ENCODE peak calls at places on chromosomes 4 and X, in eight cellular contexts. N, E, F, B, M, Q, P and X are unnamed samples.

GRCh38 chr4:43776371-43776770 is 672.2 kb downstream of the KCTD8 start:
- DNase-seq in N (no peak), E (no peak), F (peak; percentile 13), B (no peak), M (no peak), Q (no peak), P (peak; percentile 17), X (no peak)

GRCh38 chrX:139642241-139642927 is 65.6 kb downstream of the MCF2 start:
- DNase-seq in N (no peak), E (no peak), F (no peak), B (no peak), M (no peak), Q (no peak), P (peak; percentile 14), X (no peak)

GRCh38 chr4:67700119-67700873 is 659 bp downstream of the UBA6 start:
- DNase-seq in N (peak; percentile 18), E (no peak), F (no peak), B (no peak), M (no peak), Q (no peak), P (peak; percentile 50), X (no peak)

GRCh38 chr4:159101983-159102622 is 776 bp upstream of the RAPGEF2 start:
- DNase-seq in N (no peak), E (no peak), F (no peak), B (no peak), M (no peak), Q (peak; percentile 4), P (no peak), X (no peak)

GRCh38 chr4:8768357-8768999 is 103.2 kb downstream of the HMX1 start:
- DNase-seq in N (no peak), E (no peak), F (no peak), B (no peak), M (no peak), Q (no peak), P (no peak), X (no peak)

GRCh38 chrX:154505726-154506125 is 10.3 kb downstream of the FAM3A start:
- DNase-seq in N (no peak), E (no peak), F (no peak), B (no peak), M (no peak), Q (no peak), P (peak; percentile 22), X (no peak)

GRCh38 chr4:160233141-160233540 is 1130.3 kb downstream of the RAPGEF2 start:
- DNase-seq in N (no peak), E (no peak), F (no peak), B (no peak), M (no peak), Q (no peak), P (no peak), X (no peak)

GRCh38 chrX:39900788-39901170 is 197.0 kb downstream of the BCOR start:
- DNase-seq in N (no peak), E (no peak), F (no peak), B (no peak), M (no peak), Q (no peak), P (no peak), X (no peak)

GRCh38 chr4:126242679-126243390 is 928.1 kb downstream of the FAT4 start:
- DNase-seq in N (no peak), E (peak; percentile 21), F (no peak), B (peak; percentile 56), M (no peak), Q (no peak), P (no peak), X (no peak)

GRCh38 chr4:113781439-113782040 is 20.0 kb upstream of the CAMK2D start:
- DNase-seq in N (peak; percentile 24), E (no peak), F (no peak), B (no peak), M (no peak), Q (peak; percentile 24), P (peak; percentile 63), X (no peak)

GRCh38 chrX:69179380-69179911 is 14.2 kb upstream of the PJA1 start:
- DNase-seq in N (no peak), E (no peak), F (no peak), B (no peak), M (peak; percentile 1), Q (no peak), P (peak; percentile 5), X (no peak)

GRCh38 chr4:41542526-41543270 is 4.7 kb downstream of the LIMCH1 start:
- DNase-seq in N (no peak), E (no peak), F (no peak), B (no peak), M (no peak), Q (no peak), P (no peak), X (no peak)

GRCh38 chr4:58063761-58064160 is 953.6 kb upstream of the IGFBP7 start:
- DNase-seq in N (no peak), E (no peak), F (no peak), B (no peak), M (no peak), Q (no peak), P (no peak), X (no peak)

GRCh38 chr4:58064618-58065017 is 954.4 kb upstream of the IGFBP7 start:
- DNase-seq in N (no peak), E (no peak), F (no peak), B (no peak), M (no peak), Q (no peak), P (no peak), X (no peak)

GRCh38 chr4:58061967-58062366 is 951.8 kb upstream of the IGFBP7 start:
- DNase-seq in N (no peak), E (no peak), F (no peak), B (no peak), M (no peak), Q (peak; percentile 4), P (no peak), X (no peak)
- TF ChIP-seq CTCF in N (no peak), E (no peak), F (no peak), B (no peak), M (no peak), Q (no peak), P (no peak), X (no peak)

GRCh38 chr4:96519291-96519690 is 679.4 kb downstream of the PDHA2 start:
- DNase-seq in N (no peak), E (no peak), F (no peak), B (no peak), M (no peak), Q (no peak), P (peak; percentile 31), X (no peak)
- TF ChIP-seq CTCF in N (no peak), E (no peak), F (no peak), B (no peak), M (no peak), Q (no peak), P (no peak), X (no peak)

GRCh38 chrX:128106630-128107029 is 54.4 kb upstream of the ACTRT1 start:
- DNase-seq in N (no peak), E (no peak), F (no peak), B (no peak), M (no peak), Q (peak; percentile 38), P (no peak), X (no peak)
- TF ChIP-seq CTCF in N (no peak), E (no peak), F (peak; percentile 50), B (no peak), M (no peak), Q (peak; percentile 29), P (no peak), X (peak; percentile 55)

GRCh38 chr4:22869235-22869634 is 176.5 kb downstream of the GBA3 start:
- DNase-seq in N (no peak), E (no peak), F (no peak), B (no peak), M (no peak), Q (peak; percentile 0), P (no peak), X (no peak)
- TF ChIP-seq CTCF in N (no peak), E (no peak), F (no peak), B (no peak), M (no peak), Q (no peak), P (no peak), X (no peak)

GRCh38 chrX:144335402-144335801 is 451.5 kb downstream of the UBE2NL start:
- DNase-seq in N (no peak), E (no peak), F (no peak), B (no peak), M (no peak), Q (peak; percentile 0), P (no peak), X (no peak)

GRCh38 chrX:144333429-144333828 is 449.6 kb downstream of the UBE2NL start:
- DNase-seq in N (no peak), E (no peak), F (no peak), B (no peak), M (no peak), Q (no peak), P (no peak), X (no peak)

GRCh38 chrX:144334577-144334976 is 450.7 kb downstream of the UBE2NL start:
- DNase-seq in N (no peak), E (no peak), F (no peak), B (no peak), M (no peak), Q (peak; percentile 2), P (no peak), X (no peak)
- TF ChIP-seq CTCF in N (no peak), E (no peak), F (no peak), B (no peak), M (no peak), Q (no peak), P (no peak), X (peak; percentile 13)

DNA sequence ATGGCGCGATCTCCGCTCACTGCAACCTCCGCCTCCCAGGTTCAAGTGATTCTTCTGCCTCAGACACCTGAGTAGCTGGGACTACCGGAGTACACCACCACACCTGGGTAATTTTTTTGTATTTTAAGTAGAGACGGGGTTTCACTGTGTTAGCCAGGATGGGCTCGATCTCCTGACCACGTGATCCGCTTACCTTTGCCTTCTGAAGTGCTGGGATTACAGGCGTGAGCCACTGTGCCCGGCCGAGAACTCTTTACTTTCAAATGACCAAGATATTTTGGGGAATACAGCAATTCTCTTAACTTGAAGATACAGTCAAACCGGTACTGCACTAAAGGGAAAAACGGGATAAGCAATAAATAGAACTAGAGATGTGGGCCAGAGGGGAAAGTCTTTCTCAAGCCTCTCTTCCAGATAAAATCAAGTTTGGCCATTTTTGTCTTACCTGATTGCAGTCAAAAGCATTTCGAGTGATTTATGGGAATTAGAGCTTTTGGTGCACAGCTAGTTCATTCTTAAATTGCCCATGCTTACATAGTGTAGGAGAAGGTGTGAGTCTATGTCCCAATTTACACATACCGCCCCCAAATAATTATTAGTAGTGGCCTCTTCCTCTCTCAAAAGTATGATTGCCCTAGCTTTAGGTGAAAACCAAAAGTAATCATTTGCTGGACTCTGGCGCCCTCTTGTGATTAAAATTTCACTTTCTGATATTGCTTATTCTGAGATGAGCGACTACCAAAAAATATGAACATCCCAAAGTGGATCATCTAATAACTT is 53.2 kb upstream of the ABCG2 start:
- DNase-seq in N (peak; percentile 4), E (no peak), F (peak; percentile 20), B (no peak), M (peak; percentile 11), Q (peak; percentile 42), P (peak; percentile 56), X (peak; percentile 33)
- TF ChIP-seq CTCF in N (peak; percentile 50), E (peak; percentile 82), F (peak; percentile 46), B (peak; percentile 25), M (peak; percentile 69), Q (peak; percentile 82), P (peak; percentile 53), X (peak; percentile 89)

GRCh38 chr4:151038452-151039157 is 23.5 kb upstream of the LRBA start:
- DNase-seq in N (no peak), E (no peak), F (no peak), B (peak; percentile 46), M (no peak), Q (no peak), P (no peak), X (no peak)
- TF ChIP-seq CTCF in N (no peak), E (no peak), F (no peak), B (no peak), M (no peak), Q (no peak), P (no peak), X (no peak)

GRCh38 chr4:38939150-38939549 is 71.5 kb downstream of the FAM114A1 start:
- DNase-seq in N (peak; percentile 55), E (no peak), F (peak; percentile 68), B (no peak), M (no peak), Q (no peak), P (no peak), X (no peak)
- TF ChIP-seq CTCF in N (no peak), E (no peak), F (no peak), B (no peak), M (no peak), Q (no peak), P (no peak), X (no peak)